ENCODE peak calls at places on chromosomes 3 and 15, in five cellular contexts. M, Q, D, N and I are unnamed samples.

GRCh38 chr3:10950476-10951294 is 41.9 kb upstream of the SLC6A1 start:
- DNase-seq in M (no peak), Q (no peak), D (peak; percentile 52), N (peak; percentile 25), I (no peak)

GRCh38 chr3:61688307-61688695 is 126.9 kb downstream of the PTPRG start:
- DNase-seq in M (no peak), Q (no peak), D (peak; percentile 84), N (no peak), I (no peak)

GRCh38 chr3:194688207-194688711 is 2.6 kb downstream of the FAM43A start:
- DNase-seq in M (no peak), Q (no peak), D (no peak), N (peak; percentile 38), I (peak; percentile 48)

GRCh38 chr3:187274977-187275338 is 16.6 kb downstream of the MASP1 start:
- DNase-seq in M (no peak), Q (no peak), D (peak; percentile 61), N (no peak), I (no peak)

GRCh38 chr3:136862611-136862951 is 573 bp downstream of the NCK1 start:
- DNase-seq in M (peak; percentile 33), Q (no peak), D (no peak), N (peak; percentile 58), I (peak; percentile 26)

GRCh38 chr15:29820802-29821160 is 1.5 kb downstream of the TJP1 start:
- DNase-seq in M (no peak), Q (no peak), D (no peak), N (no peak), I (no peak)

GRCh38 chr3:10955694-10956453 is 36.7 kb upstream of the SLC6A1 start:
- DNase-seq in M (no peak), Q (no peak), D (no peak), N (no peak), I (no peak)

GRCh38 chr15:87816811-87817210 is 439.7 kb downstream of the NTRK3 start:
- DNase-seq in M (no peak), Q (no peak), D (no peak), N (no peak), I (no peak)

GRCh38 chr15:39747326-39747725 is 35.3 kb downstream of the FSIP1 start:
- DNase-seq in M (no peak), Q (no peak), D (no peak), N (no peak), I (no peak)

GRCh38 chr3:134610455-134611385 is 40.1 kb downstream of the KY start:
- DNase-seq in M (no peak), Q (no peak), D (no peak), N (no peak), I (no peak)

GRCh38 chr3:115616461-115616860 is 6.8 kb upstream of the GAP43 start:
- DNase-seq in M (no peak), Q (no peak), D (no peak), N (no peak), I (no peak)

GRCh38 chr3:13626396-13626795 is 77.5 kb downstream of the FBLN2 start:
- DNase-seq in M (no peak), Q (no peak), D (no peak), N (no peak), I (no peak)

GRCh38 chr3:56783644-56784451 is 17.9 kb downstream of the ARHGEF3 start:
- DNase-seq in M (peak; percentile 47), Q (peak; percentile 93), D (no peak), N (peak; percentile 77), I (peak; percentile 53)

GRCh38 chr3:65787340-65787739 is 251.4 kb downstream of the MAGI1 start:
- DNase-seq in M (no peak), Q (no peak), D (no peak), N (no peak), I (no peak)

GRCh38 chr3:56269755-56270154 is 198.5 kb downstream of the ERC2 start:
- DNase-seq in M (no peak), Q (no peak), D (no peak), N (no peak), I (no peak)

GRCh38 chr15:47422901-47423300 is 294.4 kb upstream of the SEMA6D start:
- DNase-seq in M (no peak), Q (no peak), D (no peak), N (no peak), I (no peak)

GRCh38 chr3:127482216-127483004 is 108.1 kb downstream of the TPRA1 start:
- DNase-seq in M (no peak), Q (no peak), D (no peak), N (no peak), I (no peak)

GRCh38 chr3:99817047-99817436 is 620 bp upstream of the CMSS1 start:
- DNase-seq in M (no peak), Q (no peak), D (peak; percentile 51), N (no peak), I (no peak)

DNA sequence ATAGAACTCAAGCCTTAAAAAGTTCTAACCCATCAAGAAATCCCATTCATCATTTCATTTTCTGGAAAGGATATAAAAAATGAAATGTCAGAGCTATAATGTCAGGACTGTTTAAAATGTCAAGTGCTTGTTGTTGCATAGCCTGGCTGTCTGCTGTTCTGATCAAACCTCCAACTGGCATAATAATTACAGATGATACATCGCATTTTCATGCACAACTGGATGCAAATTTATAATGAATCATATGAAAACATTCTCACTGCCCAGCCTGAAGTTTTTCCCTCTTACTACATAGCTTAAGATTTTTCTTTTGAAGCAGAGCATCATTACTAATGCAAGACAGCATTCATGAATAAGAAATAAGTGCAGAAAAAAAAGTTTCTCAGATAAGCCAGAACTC is 46.5 kb downstream of the GUCA1C start:
- DNase-seq in M (no peak), Q (no peak), D (no peak), N (no peak), I (no peak)
- TF ChIP-seq POLR2AphosphoS5 in M (no peak), Q (no peak), D (no peak), N (no peak), I (no peak)

GRCh38 chr3:184685055-184685454 is 26.8 kb downstream of the MAGEF1 start:
- DNase-seq in M (no peak), Q (no peak), D (no peak), N (no peak), I (no peak)
- TF ChIP-seq TAF1 in M (no peak), Q (no peak), D (no peak), N (no peak), I (no peak)

DNA sequence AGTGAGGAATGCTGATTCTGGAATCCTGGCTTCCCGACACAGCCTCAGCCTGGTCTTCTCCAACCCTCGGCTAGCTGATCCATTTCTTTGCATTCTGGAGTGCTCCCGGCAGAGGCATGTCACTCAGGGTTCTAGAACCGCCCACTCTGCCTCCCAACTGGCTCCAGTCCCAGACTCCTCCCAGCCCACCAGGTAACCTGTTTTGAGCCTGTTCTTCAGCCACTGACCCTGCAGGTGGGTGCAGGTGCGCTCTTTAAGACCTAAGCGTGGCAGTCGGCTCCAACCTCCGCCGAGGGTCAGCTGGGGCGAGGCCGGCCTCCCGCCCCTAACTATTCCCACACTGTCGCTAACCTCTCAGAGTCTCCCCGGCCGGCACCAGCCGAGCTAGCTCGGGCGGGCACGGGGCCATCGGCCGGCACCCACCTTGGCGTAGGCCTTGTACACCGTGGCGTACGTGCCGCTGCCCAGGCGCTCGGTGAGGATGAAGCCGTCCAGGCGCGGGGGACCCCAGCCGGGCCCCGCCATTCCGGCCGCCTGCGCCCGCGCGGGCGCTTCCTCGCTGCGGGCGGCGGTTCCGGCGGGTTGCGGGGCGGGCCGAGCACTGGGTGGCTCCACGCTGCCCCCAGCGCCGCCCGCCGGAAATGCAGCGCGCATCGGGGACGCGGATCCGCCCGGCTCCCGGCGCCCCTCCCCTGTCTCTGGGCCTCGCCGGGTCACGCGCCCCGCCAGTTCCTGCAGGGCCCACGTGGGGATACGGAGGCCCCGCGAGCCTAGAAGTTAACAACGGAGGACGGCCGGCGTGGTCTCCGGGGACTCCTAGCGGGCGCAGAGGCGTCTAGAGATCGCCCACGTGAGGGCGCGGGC is at the start of gene ULK3:
- DNase-seq in M (peak; percentile 99), Q (no peak), D (peak; percentile 95), N (peak; percentile 70), I (peak; percentile 98)
- TF ChIP-seq POLR2A in M (peak; percentile 33), Q (peak; percentile 75), D (no peak), N (peak; percentile 75), I (peak; percentile 63)

GRCh38 chr3:53190659-53191058 is 29.6 kb downstream of the PRKCD start:
- DNase-seq in M (no peak), Q (no peak), D (no peak), N (no peak), I (no peak)
- TF ChIP-seq POLR2AphosphoS5 in M (no peak), Q (no peak), D (no peak), N (no peak), I (no peak)